ENCODE peak calls at places on chromosomes 7 and 10, in six cellular contexts. S, C, G, A, L and J are unnamed samples.

GRCh38 chr10:10490187-10490980 is 527.3 kb upstream of the CELF2 start:
- DNase-seq in C (no peak), L (no peak), S (no peak), A (no peak), G (no peak), J (peak; percentile 27)

GRCh38 chr10:29736325-29737208 is 101.8 kb upstream of the SVIL start:
- DNase-seq in C (peak; percentile 74), L (no peak), G (peak; percentile 70), S (no peak), A (no peak), J (peak; percentile 77)

GRCh38 chr10:58661336-58661735 is 148.7 kb downstream of the BICC1 start:
- DNase-seq in G (no peak), L (no peak), C (no peak), A (no peak), S (no peak), J (peak; percentile 84)

GRCh38 chr10:88152720-88153119 is 289.3 kb downstream of the PTEN start:
- DNase-seq in S (no peak), G (no peak), C (peak; percentile 75), L (no peak), A (peak; percentile 97), J (peak; percentile 99)

GRCh38 chr7:86667732-86668131 is 24.0 kb downstream of the GRM3 start:
- DNase-seq in A (no peak), G (no peak), L (no peak), C (no peak), S (no peak), J (no peak)

GRCh38 chr10:12668634-12669033 is 319.3 kb downstream of the CAMK1D start:
- DNase-seq in S (no peak), A (no peak), L (no peak), C (no peak), G (no peak), J (no peak)

GRCh38 chr10:121558246-121558645 is 40.0 kb downstream of the FGFR2 start:
- DNase-seq in S (no peak), C (no peak), L (no peak), A (no peak), G (no peak), J (no peak)

GRCh38 chr10:126842836-126843235 is 62.4 kb upstream of the DOCK1 start:
- DNase-seq in C (no peak), A (no peak), G (no peak), S (no peak), L (no peak), J (no peak)

GRCh38 chr7:139842414-139843210 is 13.5 kb downstream of the TBXAS1 start:
- DNase-seq in G (no peak), A (no peak), C (no peak), S (no peak), L (no peak), J (no peak)

GRCh38 chr7:70512144-70512543 is 619.8 kb upstream of the GALNT17 start:
- DNase-seq in C (no peak), A (no peak), L (no peak), G (no peak), S (no peak), J (no peak)

GRCh38 chr10:17873946-17874345 is 64.8 kb downstream of the MRC1 start:
- DNase-seq in S (no peak), L (no peak), A (no peak), C (no peak), G (no peak), J (no peak)

GRCh38 chr10:102917962-102918816 is at the start of gene CNNM2:
- DNase-seq in S (peak; percentile 100), G (peak; percentile 100), C (peak; percentile 100), L (peak; percentile 96), A (peak; percentile 100), J (peak; percentile 100)

GRCh38 chr7:32204361-32205018 is 134.3 kb upstream of the PDE1C start:
- DNase-seq in L (peak; percentile 56), A (peak; percentile 81), G (peak; percentile 54), C (peak; percentile 87), S (peak; percentile 84), J (peak; percentile 90)

GRCh38 chr7:127628445-127628844 is 10.5 kb upstream of the PAX4 start:
- DNase-seq in L (no peak), G (no peak), C (no peak), S (no peak), A (no peak), J (no peak)

GRCh38 chr10:629186-629998 is 60.1 kb downstream of the DIP2C start:
- DNase-seq in G (no peak), A (no peak), S (no peak), C (no peak), L (no peak), J (no peak)

GRCh38 chr7:12130664-12131063 is 80.4 kb upstream of the TMEM106B start:
- DNase-seq in L (no peak), C (no peak), G (no peak), A (no peak), S (no peak), J (no peak)

GRCh38 chr10:5970527-5970926 is 6.8 kb downstream of the IL15RA start:
- DNase-seq in S (no peak), G (no peak), L (no peak), A (no peak), C (no peak), J (no peak)

GRCh38 chr7:25189197-25189596 is 39.1 kb downstream of the NPVF start:
- DNase-seq in A (no peak), S (no peak), G (no peak), L (no peak), C (no peak), J (no peak)

GRCh38 chr10:47090042-47090441 is 178.8 kb downstream of the PTPN20 start:
- DNase-seq in L (no peak), A (no peak), C (no peak), S (no peak), G (no peak), J (no peak)

GRCh38 chr7:47180268-47180826 is 401.6 kb downstream of the TNS3 start:
- DNase-seq in G (peak; percentile 51), A (peak; percentile 19), L (peak; percentile 82), S (peak; percentile 19), C (peak; percentile 77), J (peak; percentile 81)

GRCh38 chr7:36227223-36227622 is 74.2 kb downstream of the EEPD1 start:
- DNase-seq in S (no peak), C (peak; percentile 80), G (peak; percentile 54), L (no peak), A (no peak), J (peak; percentile 89)

GRCh38 chr10:24483701-24484100 is 240.0 kb downstream of the ARHGAP21 start:
- DNase-seq in C (peak; percentile 66), G (peak; percentile 81), A (peak; percentile 36), L (no peak), S (no peak), J (peak; percentile 88)

GRCh38 chr10:53664620-53665019 is 892.0 kb upstream of the MBL2 start:
- DNase-seq in G (peak; percentile 65), S (no peak), L (no peak), C (no peak), A (no peak), J (no peak)

GRCh38 chr7:6338551-6339274 is 66.3 kb upstream of the CYTH3 start:
- DNase-seq in G (no peak), L (no peak), S (no peak), A (no peak), C (no peak), J (no peak)

GRCh38 chr7:83957333-83957732 is 237.3 kb downstream of the SEMA3A start:
- DNase-seq in G (no peak), A (no peak), C (no peak), L (peak; percentile 17), S (no peak), J (no peak)

GRCh38 chr10:25522946-25523608 is 348.3 kb downstream of the GPR158 start:
- DNase-seq in C (no peak), G (no peak), L (no peak), A (no peak), S (no peak), J (no peak)

GRCh38 chr7:116236020-116236630 is 25.8 kb downstream of the TES start:
- DNase-seq in C (peak; percentile 71), L (peak; percentile 8), G (peak; percentile 48), A (peak; percentile 45), S (no peak), J (peak; percentile 77)

GRCh38 chr10:4947635-4948596 is 15.3 kb upstream of the AKR1C1 start:
- DNase-seq in C (peak; percentile 62), S (no peak), A (peak; percentile 44), G (no peak), L (no peak), J (peak; percentile 96)

GRCh38 chr7:76302299-76303056 is at the start of gene HSPB1:
- DNase-seq in L (no peak), S (peak; percentile 72), A (no peak), C (peak; percentile 98), G (peak; percentile 94), J (peak; percentile 94)

GRCh38 chr7:3861941-3862340 is 560.9 kb downstream of the SDK1 start:
- DNase-seq in A (no peak), L (no peak), C (no peak), G (no peak), S (no peak), J (no peak)

GRCh38 chr7:27746978-27747377 is 7.0 kb downstream of the TAX1BP1 start:
- DNase-seq in A (no peak), C (no peak), G (no peak), S (no peak), L (no peak), J (peak; percentile 58)

GRCh38 chr7:117385340-117386124 is 41.8 kb downstream of the ASZ1 start:
- DNase-seq in S (no peak), A (no peak), G (no peak), L (peak; percentile 3), C (no peak), J (peak; percentile 63)

GRCh38 chr10:118045154-118045841 is 1.4 kb downstream of the RAB11FIP2 start:
- DNase-seq in S (no peak), L (no peak), C (no peak), G (no peak), A (no peak), J (peak; percentile 20)

GRCh38 chr7:26648429-26649015 is 215.9 kb downstream of the SKAP2 start:
- DNase-seq in L (no peak), A (no peak), C (no peak), S (no peak), G (no peak), J (peak; percentile 78)

GRCh38 chr10:6211341-6212265 is 8.9 kb downstream of the PFKFB3 start:
- DNase-seq in L (no peak), S (peak; percentile 84), G (no peak), A (no peak), C (peak; percentile 80), J (peak; percentile 67)

GRCh38 chr10:124323145-124323725 is 95.5 kb downstream of the OAT start:
- DNase-seq in L (no peak), S (no peak), C (peak; percentile 30), G (no peak), A (no peak), J (peak; percentile 17)

GRCh38 chr10:101778151-101778780 is 2.4 kb upstream of the FGF8 start:
- DNase-seq in A (no peak), S (no peak), C (no peak), L (no peak), G (no peak), J (no peak)